ENCODE peak calls at places on chromosomes 5 and 9, in four cellular contexts. One of them, this sample, is unnamed.

GRCh38 chr9:34590376-34591090 is 1.0 kb upstream of the CNTFR start:
- DNase-seq in endothelial cell: no peak
- DNase-seq in NCI-H1105: no peak
- DNase-seq in GF-D8: no peak
- DNase-seq in this sample: no peak

GRCh38 chr5:42813533-42813932 is 1.8 kb upstream of the SELENOP start:
- DNase-seq in endothelial cell: peak; percentile 7
- DNase-seq in NCI-H1105: no peak
- DNase-seq in GF-D8: no peak
- DNase-seq in this sample: no peak

GRCh38 chr5:179759961-179760541 is 27.4 kb downstream of the MAML1 start:
- DNase-seq in NCI-H1105: no peak
- DNase-seq in GF-D8: no peak
- DNase-seq in endothelial cell: no peak
- DNase-seq in this sample: no peak

GRCh38 chr5:2166979-2167377 is 284.3 kb upstream of the IRX4 start:
- DNase-seq in GF-D8: no peak
- DNase-seq in endothelial cell: no peak
- DNase-seq in NCI-H1105: no peak
- DNase-seq in this sample: no peak

GRCh38 chr5:154811653-154812465 is 38.5 kb downstream of the FAXDC2 start:
- DNase-seq in endothelial cell: peak; percentile 68
- DNase-seq in GF-D8: peak; percentile 22
- DNase-seq in NCI-H1105: no peak
- DNase-seq in this sample: peak; percentile 80

GRCh38 chr5:1545798-1546355 is 22.1 kb upstream of the LPCAT1 start:
- DNase-seq in endothelial cell: no peak
- DNase-seq in NCI-H1105: peak; percentile 74
- DNase-seq in GF-D8: no peak
- DNase-seq in this sample: peak; percentile 34

GRCh38 chr5:99032234-99033013 is 103.6 kb upstream of the CHD1 start:
- DNase-seq in NCI-H1105: no peak
- DNase-seq in endothelial cell: peak; percentile 51
- DNase-seq in GF-D8: peak; percentile 2
- DNase-seq in this sample: peak; percentile 88

GRCh38 chr9:5718296-5719032 is 89.6 kb downstream of the RIC1 start:
- DNase-seq in NCI-H1105: no peak
- DNase-seq in GF-D8: no peak
- DNase-seq in endothelial cell: no peak
- DNase-seq in this sample: no peak

GRCh38 chr5:82222597-82223574 is 55.3 kb downstream of the RPS23 start:
- DNase-seq in NCI-H1105: no peak
- DNase-seq in GF-D8: no peak
- DNase-seq in endothelial cell: no peak
- DNase-seq in this sample: peak; percentile 2

GRCh38 chr5:141848771-141849370 is 29.3 kb downstream of the PCDH1 start:
- DNase-seq in NCI-H1105: no peak
- DNase-seq in GF-D8: no peak
- DNase-seq in endothelial cell: peak; percentile 64
- DNase-seq in this sample: peak; percentile 88

GRCh38 chr5:115419794-115420585 is 123.5 kb upstream of the CCDC112 start:
- DNase-seq in endothelial cell: no peak
- DNase-seq in NCI-H1105: no peak
- DNase-seq in GF-D8: no peak
- DNase-seq in this sample: peak; percentile 54

GRCh38 chr9:134214766-134215394 is 50.5 kb upstream of the RNU6ATAC start:
- DNase-seq in NCI-H1105: no peak
- DNase-seq in endothelial cell: no peak
- DNase-seq in GF-D8: no peak
- DNase-seq in this sample: no peak

GRCh38 chr5:111942661-111943401 is 185.8 kb upstream of the NREP start:
- DNase-seq in NCI-H1105: no peak
- DNase-seq in endothelial cell: no peak
- DNase-seq in GF-D8: no peak
- DNase-seq in this sample: no peak

GRCh38 chr5:159805021-159805420 is 111.3 kb upstream of the ADRA1B start:
- DNase-seq in NCI-H1105: no peak
- DNase-seq in GF-D8: peak; percentile 56
- DNase-seq in endothelial cell: no peak
- DNase-seq in this sample: no peak

GRCh38 chr9:100150209-100150608 is 51.2 kb downstream of the INVS start:
- DNase-seq in GF-D8: no peak
- DNase-seq in NCI-H1105: peak; percentile 53
- DNase-seq in endothelial cell: no peak
- DNase-seq in this sample: no peak

GRCh38 chr9:27292646-27293045 is 4.3 kb downstream of the EQTN start:
- DNase-seq in endothelial cell: no peak
- DNase-seq in GF-D8: no peak
- DNase-seq in NCI-H1105: no peak
- DNase-seq in this sample: no peak

GRCh38 chr5:36054646-36055045 is 12.0 kb downstream of the UGT3A2 start:
- DNase-seq in NCI-H1105: no peak
- DNase-seq in endothelial cell: no peak
- DNase-seq in GF-D8: peak; percentile 98
- DNase-seq in this sample: no peak

GRCh38 chr9:31730398-31730797 is 654.0 kb upstream of the ACO1 start:
- DNase-seq in GF-D8: no peak
- DNase-seq in NCI-H1105: no peak
- DNase-seq in endothelial cell: no peak
- DNase-seq in this sample: no peak

GRCh38 chr5:95327211-95327610 is 42.3 kb upstream of the MCTP1 start:
- DNase-seq in GF-D8: no peak
- DNase-seq in NCI-H1105: no peak
- DNase-seq in endothelial cell: no peak
- DNase-seq in this sample: no peak

GRCh38 chr5:151234476-151235238 is 10.8 kb upstream of the CCDC69 start:
- DNase-seq in NCI-H1105: no peak
- DNase-seq in endothelial cell: no peak
- DNase-seq in GF-D8: no peak
- DNase-seq in this sample: peak; percentile 24

GRCh38 chr9:91253488-91253887 is 108.2 kb downstream of the AUH start:
- DNase-seq in NCI-H1105: no peak
- DNase-seq in endothelial cell: no peak
- DNase-seq in GF-D8: peak; percentile 2
- DNase-seq in this sample: peak; percentile 47

GRCh38 chr5:161625673-161626072 is 59.8 kb upstream of the GABRA6 start:
- DNase-seq in NCI-H1105: no peak
- DNase-seq in GF-D8: no peak
- DNase-seq in endothelial cell: no peak
- DNase-seq in this sample: no peak

GRCh38 chr5:171494452-171495121 is 75.1 kb downstream of the FGF18 start:
- DNase-seq in GF-D8: no peak
- DNase-seq in endothelial cell: no peak
- DNase-seq in NCI-H1105: no peak
- DNase-seq in this sample: peak; percentile 39

GRCh38 chr9:80012557-80013330 is 441.0 kb downstream of the TLE4 start:
- DNase-seq in NCI-H1105: no peak
- DNase-seq in GF-D8: no peak
- DNase-seq in endothelial cell: no peak
- DNase-seq in this sample: no peak

GRCh38 chr5:67842806-67843205 is 372.8 kb upstream of the PIK3R1 start:
- DNase-seq in GF-D8: no peak
- DNase-seq in endothelial cell: no peak
- DNase-seq in NCI-H1105: no peak
- DNase-seq in this sample: no peak

GRCh38 chr9:70561111-70561510 is 146.7 kb upstream of the KLF9 start:
- DNase-seq in NCI-H1105: no peak
- DNase-seq in endothelial cell: no peak
- DNase-seq in GF-D8: no peak
- DNase-seq in this sample: no peak

GRCh38 chr5:56530739-56531138 is 284.6 kb upstream of the MAP3K1 start:
- DNase-seq in NCI-H1105: no peak
- DNase-seq in GF-D8: no peak
- DNase-seq in endothelial cell: no peak
- DNase-seq in this sample: no peak

GRCh38 chr5:159905496-159905895 is 10.8 kb upstream of the ADRA1B start:
- DNase-seq in GF-D8: no peak
- DNase-seq in NCI-H1105: no peak
- DNase-seq in endothelial cell: no peak
- DNase-seq in this sample: peak; percentile 6

GRCh38 chr5:669842-670395 is 23.2 kb downstream of the TPPP start:
- DNase-seq in NCI-H1105: no peak
- DNase-seq in endothelial cell: no peak
- DNase-seq in GF-D8: no peak
- DNase-seq in this sample: no peak

GRCh38 chr9:85432599-85432998 is 309.2 kb downstream of the AGTPBP1 start:
- DNase-seq in NCI-H1105: no peak
- DNase-seq in endothelial cell: no peak
- DNase-seq in GF-D8: no peak
- DNase-seq in this sample: peak; percentile 75

GRCh38 chr5:73448072-73448432 is 525 bp downstream of the FOXD1 start:
- DNase-seq in NCI-H1105: no peak
- DNase-seq in endothelial cell: peak; percentile 22
- DNase-seq in GF-D8: no peak
- DNase-seq in this sample: no peak

GRCh38 chr9:73219985-73220626 is 68.4 kb downstream of the ANXA1 start:
- DNase-seq in GF-D8: no peak
- DNase-seq in NCI-H1105: no peak
- DNase-seq in endothelial cell: no peak
- DNase-seq in this sample: no peak

GRCh38 chr9:91837982-91838731 is 111.9 kb downstream of the ROR2 start:
- DNase-seq in NCI-H1105: peak; percentile 80
- DNase-seq in endothelial cell: no peak
- DNase-seq in GF-D8: no peak
- DNase-seq in this sample: peak; percentile 19

GRCh38 chr9:76618762-76619161 is 145.5 kb upstream of the PCA3 start:
- DNase-seq in NCI-H1105: no peak
- DNase-seq in endothelial cell: no peak
- DNase-seq in GF-D8: no peak
- DNase-seq in this sample: no peak

This sample was measured in HT-29.